ENCODE peak calls at places on chromosomes 7 and 10, in seven cellular contexts. V is stimulated activated CD4-positive, alpha-beta T cell treated with anti-CD3 and anti-CD28 coated beads, Interleukin-12 subunit alpha, Interleukin-12 subunit beta, amount 100 ng/mL, for 4 hours; C is neural progenitor cell; T is activated effector memory CD4-positive, alpha-beta T cell treated with anti-CD3 and anti-CD28 coated beads, Interleukin-2, amount 50 U/mL, for 16 hours; D is ureter; A is HuH-7.5; E is vagina. R is an unnamed sample.

GRCh38 chr7:3722396-3722846 is 421.4 kb downstream of the SDK1 start:
- DNase-seq in C (peak), D (no peak), T (no peak), A (no peak), E (no peak), V (peak), R (no peak)

GRCh38 chr10:50635286-50635685 is 11.5 kb upstream of the SGMS1 start:
- DNase-seq in A (no peak), V (no peak), E (no peak), D (no peak), T (no peak), C (no peak), R (peak)

GRCh38 chr7:128076831-128077271 is 45.6 kb upstream of the LRRC4 start:
- DNase-seq in A (no peak), E (no peak), V (no peak), T (no peak), D (peak), C (peak), R (peak)

GRCh38 chr10:72239409-72239808 is 23.3 kb upstream of the ASCC1 start:
- DNase-seq in T (no peak), A (no peak), D (no peak), C (no peak), E (no peak), V (no peak), R (no peak)

GRCh38 chr7:156062286-156062685 is 250.0 kb upstream of the SHH start:
- DNase-seq in E (no peak), C (no peak), T (no peak), A (no peak), V (no peak), D (no peak), R (no peak)

GRCh38 chr7:107856806-107857540 is 34.0 kb upstream of the DLD start:
- DNase-seq in D (no peak), T (no peak), V (no peak), A (peak), C (no peak), E (no peak), R (no peak)

GRCh38 chr7:131197920-131198610 is 129.6 kb upstream of the MKLN1 start:
- DNase-seq in T (no peak), E (no peak), A (no peak), D (no peak), C (no peak), V (no peak), R (peak)

GRCh38 chr7:86814980-86815379 is 171.3 kb downstream of the GRM3 start:
- DNase-seq in C (peak), V (no peak), T (no peak), A (peak), D (no peak), E (no peak), R (peak)

GRCh38 chr10:127736222-127736914 is 617 bp upstream of the FOXI2 start:
- DNase-seq in T (no peak), D (no peak), C (peak), V (no peak), E (no peak), A (no peak), R (no peak)

GRCh38 chr10:1163204-1163660 is 107.0 kb downstream of the WDR37 start:
- DNase-seq in T (peak), A (no peak), E (no peak), V (no peak), D (no peak), C (no peak), R (no peak)